ENCODE peak calls at places on chromosomes 5 and 9, in four cellular contexts. One of them, this sample, is unnamed.

GRCh38 chr9:113963017-113963620 is 87.0 kb downstream of the ZNF618 start:
- DNase-seq in activated CD4-positive, CD25-positive, alpha-beta regulatory T cell treated with anti-CD3 and anti-CD28 coated beads, Interleukin-2, amount 50 U/mL, for 16 hours: no peak
- DNase-seq in T-helper 1 cell: no peak
- DNase-seq in neural crest cell: peak
- DNase-seq in this sample: peak

GRCh38 chr5:148558892-148559291 is 95.4 kb downstream of the HTR4 start:
- DNase-seq in activated CD4-positive, CD25-positive, alpha-beta regulatory T cell treated with anti-CD3 and anti-CD28 coated beads, Interleukin-2, amount 50 U/mL, for 16 hours: no peak
- DNase-seq in T-helper 1 cell: no peak
- DNase-seq in neural crest cell: no peak
- DNase-seq in this sample: no peak

GRCh38 chr9:93801120-93801519 is 154.0 kb downstream of the BARX1 start:
- DNase-seq in T-helper 1 cell: no peak
- DNase-seq in neural crest cell: no peak
- DNase-seq in activated CD4-positive, CD25-positive, alpha-beta regulatory T cell treated with anti-CD3 and anti-CD28 coated beads, Interleukin-2, amount 50 U/mL, for 16 hours: no peak
- DNase-seq in this sample: no peak

GRCh38 chr5:139985733-139986132 is 57.4 kb downstream of the NRG2 start:
- DNase-seq in activated CD4-positive, CD25-positive, alpha-beta regulatory T cell treated with anti-CD3 and anti-CD28 coated beads, Interleukin-2, amount 50 U/mL, for 16 hours: no peak
- DNase-seq in neural crest cell: no peak
- DNase-seq in T-helper 1 cell: no peak
- DNase-seq in this sample: no peak

GRCh38 chr5:57302164-57302563 is 128.3 kb downstream of the GPBP1 start:
- DNase-seq in neural crest cell: no peak
- DNase-seq in activated CD4-positive, CD25-positive, alpha-beta regulatory T cell treated with anti-CD3 and anti-CD28 coated beads, Interleukin-2, amount 50 U/mL, for 16 hours: no peak
- DNase-seq in T-helper 1 cell: no peak
- DNase-seq in this sample: no peak

GRCh38 chr5:44833249-44833648 is 24.5 kb downstream of the MRPS30 start:
- DNase-seq in activated CD4-positive, CD25-positive, alpha-beta regulatory T cell treated with anti-CD3 and anti-CD28 coated beads, Interleukin-2, amount 50 U/mL, for 16 hours: no peak
- DNase-seq in neural crest cell: no peak
- DNase-seq in T-helper 1 cell: no peak
- DNase-seq in this sample: no peak

GRCh38 chr9:84343111-84343521 is 2.6 kb upstream of the SLC28A3 start:
- DNase-seq in T-helper 1 cell: no peak
- DNase-seq in neural crest cell: no peak
- DNase-seq in activated CD4-positive, CD25-positive, alpha-beta regulatory T cell treated with anti-CD3 and anti-CD28 coated beads, Interleukin-2, amount 50 U/mL, for 16 hours: no peak
- DNase-seq in this sample: peak

GRCh38 chr5:179343902-179344300 is 1.4 kb downstream of the ADAMTS2 start:
- DNase-seq in T-helper 1 cell: no peak
- DNase-seq in neural crest cell: peak
- DNase-seq in activated CD4-positive, CD25-positive, alpha-beta regulatory T cell treated with anti-CD3 and anti-CD28 coated beads, Interleukin-2, amount 50 U/mL, for 16 hours: no peak
- DNase-seq in this sample: no peak

GRCh38 chr9:88809371-88809770 is 181.9 kb upstream of the S1PR3 start:
- DNase-seq in activated CD4-positive, CD25-positive, alpha-beta regulatory T cell treated with anti-CD3 and anti-CD28 coated beads, Interleukin-2, amount 50 U/mL, for 16 hours: no peak
- DNase-seq in T-helper 1 cell: no peak
- DNase-seq in neural crest cell: no peak
- DNase-seq in this sample: no peak

GRCh38 chr9:77939149-77939668 is 92.4 kb downstream of the GNAQ start:
- DNase-seq in neural crest cell: no peak
- DNase-seq in activated CD4-positive, CD25-positive, alpha-beta regulatory T cell treated with anti-CD3 and anti-CD28 coated beads, Interleukin-2, amount 50 U/mL, for 16 hours: no peak
- DNase-seq in T-helper 1 cell: no peak
- DNase-seq in this sample: no peak

GRCh38 chr9:109132473-109133095 is 12.8 kb upstream of the TMEM245 start:
- DNase-seq in activated CD4-positive, CD25-positive, alpha-beta regulatory T cell treated with anti-CD3 and anti-CD28 coated beads, Interleukin-2, amount 50 U/mL, for 16 hours: no peak
- DNase-seq in neural crest cell: no peak
- DNase-seq in T-helper 1 cell: no peak
- DNase-seq in this sample: no peak